ENCODE peak calls at places on chromosomes 12 and 14, in four cellular contexts. C is left ventricle myocardium inferior, Y is HCT116, R is A673. B is an unnamed sample.

GRCh38 chr14:71321556-71322315 is 414.5 kb downstream of the PCNX1 start:
- DNase-seq in C (no peak), Y (peak), R (peak), B (no peak)

GRCh38 chr14:105894978-105895881 is 368.8 kb downstream of the TMEM121 start:
- DNase-seq in C (peak), Y (no peak), R (no peak), B (peak)

GRCh38 chr14:62066304-62066703 is 304.1 kb downstream of the SNAPC1 start:
- DNase-seq in C (no peak), Y (no peak), R (no peak), B (no peak)

GRCh38 chr12:39426636-39427245 is 16.2 kb downstream of the KIF21A start:
- DNase-seq in C (no peak), Y (no peak), R (no peak), B (no peak)

GRCh38 chr12:132172619-132173018 is 28.4 kb downstream of the NOC4L start:
- DNase-seq in C (peak), Y (no peak), R (no peak), B (no peak)

GRCh38 chr12:79557690-79558315 is 133.0 kb downstream of the PAWR start:
- DNase-seq in C (no peak), Y (no peak), R (no peak), B (no peak)

GRCh38 chr12:92208613-92209121 is 63.0 kb upstream of the BTG1 start:
- DNase-seq in C (no peak), Y (no peak), R (peak), B (no peak)

GRCh38 chr12:49331360-49332222 is 5.4 kb downstream of the C1QL4 start:
- DNase-seq in C (peak), Y (peak), R (peak), B (peak)

GRCh38 chr14:67413806-67414769 is 2.1 kb upstream of the PLEK2 start:
- DNase-seq in C (no peak), Y (peak), R (peak), B (peak)

GRCh38 chr12:74689071-74689655 is 151.5 kb downstream of the ATXN7L3B start:
- DNase-seq in C (no peak), Y (peak), R (peak), B (no peak)

GRCh38 chr12:89225401-89225800 is 126.9 kb downstream of the DUSP6 start:
- DNase-seq in C (peak), Y (peak), R (no peak), B (no peak)

GRCh38 chr14:38256358-38256840 is 506 bp upstream of the CLEC14A start:
- DNase-seq in C (no peak), Y (no peak), R (no peak), B (no peak)

GRCh38 chr12:83827860-83828259 is 1084.7 kb downstream of the SLC6A15 start:
- DNase-seq in C (no peak), Y (no peak), R (peak), B (no peak)

GRCh38 chr12:115569694-115570093 is 707.8 kb downstream of the MED13L start:
- DNase-seq in C (no peak), Y (no peak), R (no peak), B (no peak)

DNA sequence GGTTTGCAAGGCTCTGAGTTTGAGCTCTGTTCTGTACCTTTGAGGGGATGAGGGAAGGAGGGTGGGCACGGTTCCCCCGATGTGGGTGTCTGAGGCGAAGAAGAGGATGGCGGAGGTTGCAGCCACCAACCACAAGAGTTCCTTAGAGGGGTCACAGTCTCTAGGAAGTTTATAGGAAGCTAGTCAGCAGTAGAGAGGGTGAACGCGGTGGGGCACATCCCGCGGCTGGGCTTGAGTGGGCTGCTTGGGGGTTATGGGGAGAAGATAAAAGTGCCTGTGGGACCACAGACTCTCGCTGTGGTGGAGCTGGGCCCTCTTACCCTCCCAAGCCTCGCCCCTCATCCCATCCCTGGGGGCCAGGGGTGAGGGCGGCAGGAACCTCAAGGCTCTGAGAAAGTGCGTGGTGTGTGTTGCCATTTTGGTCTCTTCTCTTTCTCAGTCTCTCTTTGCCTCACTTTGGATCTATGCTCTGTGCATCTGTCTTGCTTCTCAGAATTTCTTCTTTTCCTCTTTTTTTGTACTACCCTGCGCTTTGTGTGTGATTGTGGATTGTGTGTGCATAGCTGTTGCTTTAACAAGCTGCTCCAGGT is 2.7 kb downstream of the CD4 start:
- DNase-seq in C (no peak), Y (no peak), R (no peak), B (no peak)
- H3K27ac ChIP-seq in C (peak), Y (no peak), R (no peak), B (no peak)

DNA sequence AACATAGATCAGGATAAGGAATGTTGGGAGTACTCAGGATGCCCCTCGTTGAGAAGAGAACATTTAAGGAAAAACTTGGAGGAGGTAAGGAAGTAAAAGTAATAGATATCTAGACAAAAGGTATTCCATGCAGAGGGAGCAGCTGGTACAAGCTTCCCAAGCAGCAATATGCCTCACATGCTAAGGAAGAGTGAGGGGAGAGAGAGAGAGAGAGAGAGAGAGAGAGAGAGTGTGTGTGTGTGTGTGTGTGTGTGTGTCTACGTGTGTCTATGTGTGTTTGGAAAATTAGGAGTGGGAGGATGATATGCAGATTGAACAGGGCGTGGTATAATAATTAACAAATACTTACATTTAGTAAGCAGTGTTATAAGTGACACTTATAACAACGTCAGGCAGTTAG is 9.2 kb upstream of the PARP11 start:
- DNase-seq in C (no peak), Y (no peak), R (no peak), B (no peak)
- H3K27ac ChIP-seq in C (no peak), Y (no peak), R (no peak), B (no peak)

GRCh38 chr12:1934831-1935230 is 16.4 kb upstream of the CACNA2D4 start:
- DNase-seq in C (no peak), Y (no peak), R (no peak), B (no peak)
- H3K27ac ChIP-seq in C (no peak), Y (no peak), R (no peak), B (no peak)

DNA sequence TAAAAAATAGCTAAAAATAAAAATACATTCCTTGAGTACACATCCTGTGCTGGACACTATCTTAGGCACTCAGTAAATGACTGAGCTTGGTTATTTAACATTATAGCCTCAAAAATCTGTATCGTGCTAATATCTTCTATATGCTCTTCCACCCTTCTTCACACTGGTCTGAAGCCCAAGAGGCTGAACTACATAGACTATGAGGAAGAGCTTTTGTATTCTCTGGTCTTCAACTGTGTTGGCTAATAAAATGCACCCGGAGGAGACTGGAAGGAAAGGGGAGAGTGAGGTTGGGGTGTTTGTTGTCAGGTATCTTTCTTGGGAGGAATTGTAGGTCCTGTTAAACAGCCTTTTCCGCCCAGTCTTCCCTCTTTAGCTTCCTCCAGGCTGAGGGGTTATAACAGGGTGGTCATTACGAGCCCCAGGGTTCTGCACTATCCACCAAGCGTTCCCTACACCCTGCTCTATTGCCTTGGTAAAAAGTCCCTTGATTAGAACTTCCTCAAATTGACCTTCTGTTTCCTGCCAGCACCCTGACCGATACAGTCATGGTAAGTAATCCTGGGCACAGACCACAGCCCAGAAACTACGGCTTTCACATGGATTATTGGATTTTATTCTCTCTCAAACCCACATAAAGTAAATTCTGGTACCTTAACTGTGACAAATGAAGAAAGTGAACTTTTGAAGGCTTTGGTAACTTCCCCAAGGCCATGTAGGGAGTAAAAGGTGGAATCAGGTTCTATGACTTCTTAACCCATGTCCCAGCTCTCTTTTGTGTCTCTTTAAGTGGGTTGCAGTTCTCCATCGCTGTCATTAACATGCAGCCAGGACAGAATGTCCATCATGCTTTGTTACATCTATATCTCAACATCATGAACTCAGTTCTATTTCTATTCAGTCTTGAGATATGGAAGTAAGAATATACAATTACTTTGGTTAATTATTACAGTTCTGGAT is 71.3 kb downstream of the PTHLH start:
- DNase-seq in C (no peak), Y (no peak), R (no peak), B (no peak)
- H3K27ac ChIP-seq in C (no peak), Y (no peak), R (no peak), B (no peak)

DNA sequence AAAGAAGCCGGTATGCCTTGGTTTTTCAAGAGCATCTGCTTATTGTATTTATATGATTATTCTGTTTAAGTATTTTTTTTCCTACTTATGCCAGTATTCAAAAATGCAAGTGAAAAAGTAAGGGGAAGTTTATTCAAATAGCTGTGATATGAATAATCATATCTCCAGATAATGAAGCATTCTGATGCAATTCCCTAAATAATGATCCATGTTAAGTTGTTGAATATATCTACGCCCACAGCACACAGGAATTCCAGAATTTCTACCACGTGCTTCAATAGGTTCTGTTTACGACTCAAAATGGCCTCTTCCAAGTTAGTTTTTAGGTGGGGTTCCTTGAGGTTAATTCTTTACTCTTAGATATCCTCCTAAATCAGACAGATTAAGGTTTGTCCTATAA is 208.3 kb downstream of the NAV3 start:
- DNase-seq in C (no peak), Y (no peak), R (no peak), B (no peak)
- H3K27ac ChIP-seq in C (no peak), Y (no peak), R (no peak), B (no peak)

GRCh38 chr12:110365743-110366473 is 37.6 kb downstream of the ANAPC7 start:
- DNase-seq in C (no peak), Y (no peak), R (no peak), B (no peak)
- H3K27ac ChIP-seq in C (no peak), Y (no peak), R (no peak), B (no peak)